ENCODE peak calls at places on chromosomes 12 and 14, in nine cellular contexts. G is sigmoid colon, O is ureter, Q is amniotic stem cell, F is EL, E is lung, S is C1 segment of cervical spinal cord, L is fibroblast of mammary gland, X is KBM-7. P is an unnamed sample.

GRCh38 chr12:92029902-92030586 is 115.6 kb downstream of the BTG1 start:
- DNase-seq in G (no peak), O (no peak), Q (no peak), F (no peak), E (no peak), S (no peak), L (no peak), X (no peak), P (no peak)

GRCh38 chr12:67714648-67715047 is 66.1 kb downstream of the DYRK2 start:
- DNase-seq in G (no peak), O (no peak), Q (no peak), F (peak), E (no peak), S (no peak), L (peak), X (no peak), P (no peak)

GRCh38 chr12:4143909-4144308 is 129.7 kb upstream of the CCND2 start:
- DNase-seq in G (no peak), O (no peak), Q (no peak), F (no peak), E (no peak), S (no peak), L (no peak), X (no peak), P (no peak)

GRCh38 chr12:104761091-104761490 is 197.0 kb downstream of the SLC41A2 start:
- DNase-seq in G (no peak), O (no peak), Q (no peak), F (no peak), E (no peak), S (no peak), L (no peak), X (no peak), P (no peak)

GRCh38 chr14:68888025-68888850 is 90.9 kb downstream of the ACTN1 start:
- DNase-seq in G (peak), O (no peak), Q (no peak), F (no peak), E (no peak), S (no peak), L (no peak), X (no peak), P (no peak)

GRCh38 chr12:51318846-51319570 is 5.0 kb downstream of the BIN2 start:
- DNase-seq in G (no peak), O (no peak), Q (no peak), F (no peak), E (peak), S (no peak), L (no peak), X (peak), P (no peak)

GRCh38 chr14:20327005-20327869 is 5.8 kb downstream of the CCNB1IP1 start:
- DNase-seq in G (no peak), O (no peak), Q (peak), F (peak), E (no peak), S (no peak), L (peak), X (peak), P (no peak)

GRCh38 chr12:104909761-104910160 is 48.3 kb downstream of the SLC41A2 start:
- DNase-seq in G (no peak), O (no peak), Q (no peak), F (no peak), E (no peak), S (no peak), L (peak), X (no peak), P (no peak)

GRCh38 chr14:99077844-99078236 is 194.2 kb downstream of the BCL11B start:
- DNase-seq in G (no peak), O (no peak), Q (no peak), F (no peak), E (no peak), S (no peak), L (no peak), X (no peak), P (no peak)

GRCh38 chr14:100902295-100902694 is 1.2 kb downstream of the RTL1 start:
- DNase-seq in G (peak), O (no peak), Q (no peak), F (no peak), E (peak), S (no peak), L (no peak), X (peak), P (no peak)

GRCh38 chr12:11729008-11729407 is 79.5 kb downstream of the ETV6 start:
- DNase-seq in G (no peak), O (peak), Q (no peak), F (no peak), E (no peak), S (no peak), L (no peak), X (no peak), P (no peak)

GRCh38 chr12:64459388-64460024 is 7.6 kb downstream of the TBK1 start:
- DNase-seq in G (no peak), O (no peak), Q (no peak), F (no peak), E (no peak), S (no peak), L (peak), X (no peak), P (no peak)

GRCh38 chr14:48027115-48027514 is 351.7 kb upstream of the MDGA2 start:
- DNase-seq in G (no peak), O (no peak), Q (no peak), F (no peak), E (no peak), S (no peak), L (no peak), X (no peak), P (no peak)

GRCh38 chr12:100185361-100185894 is 15.2 kb upstream of the ACTR6 start:
- DNase-seq in G (no peak), O (no peak), Q (no peak), F (no peak), E (no peak), S (peak), L (no peak), X (no peak), P (no peak)

GRCh38 chr14:88895116-88895515 is 70.7 kb downstream of the TTC8 start:
- DNase-seq in G (no peak), O (peak), Q (no peak), F (peak), E (no peak), S (no peak), L (peak), X (no peak), P (peak)

GRCh38 chr14:69937367-69937777 is 58.2 kb downstream of the SMOC1 start:
- DNase-seq in G (no peak), O (no peak), Q (no peak), F (no peak), E (no peak), S (no peak), L (no peak), X (no peak), P (no peak)

GRCh38 chr12:13198921-13199320 is 2.4 kb downstream of the EMP1 start:
- DNase-seq in G (no peak), O (no peak), Q (no peak), F (peak), E (no peak), S (no peak), L (peak), X (no peak), P (no peak)

GRCh38 chr12:120012067-120012621 is 23.1 kb downstream of the BICDL1 start:
- DNase-seq in G (no peak), O (no peak), Q (no peak), F (peak), E (no peak), S (no peak), L (peak), X (peak), P (no peak)

GRCh38 chr12:83818888-83819287 is 1093.7 kb downstream of the SLC6A15 start:
- DNase-seq in G (peak), O (no peak), Q (no peak), F (peak), E (no peak), S (no peak), L (peak), X (no peak), P (peak)

GRCh38 chr12:109762071-109762672 is 48.5 kb downstream of the FAM222A start:
- DNase-seq in G (peak), O (no peak), Q (no peak), F (no peak), E (no peak), S (no peak), L (no peak), X (no peak), P (no peak)

GRCh38 chr12:99752740-99753139 is 105.2 kb downstream of the GARIN6 start:
- DNase-seq in G (no peak), O (no peak), Q (no peak), F (peak), E (no peak), S (no peak), L (no peak), X (no peak), P (no peak)

GRCh38 chr14:61562321-61563161 is 132.8 kb upstream of the HIF1A start:
- DNase-seq in G (no peak), O (no peak), Q (peak), F (peak), E (no peak), S (peak), L (peak), X (no peak), P (peak)

GRCh38 chr12:93229494-93230310 is 148.0 kb upstream of the NUDT4 start:
- DNase-seq in G (no peak), O (no peak), Q (peak), F (peak), E (no peak), S (no peak), L (peak), X (no peak), P (peak)

GRCh38 chr12:92509156-92509758 is 193.5 kb upstream of the PLEKHG7 start:
- DNase-seq in G (no peak), O (no peak), Q (no peak), F (no peak), E (no peak), S (no peak), L (peak), X (no peak), P (no peak)

GRCh38 chr12:119500209-119500608 is 93.4 kb upstream of the TMEM233 start:
- DNase-seq in G (no peak), O (no peak), Q (no peak), F (no peak), E (no peak), S (no peak), L (no peak), X (no peak), P (no peak)

GRCh38 chr12:115341442-115341841 is 657.5 kb upstream of the TBX3 start:
- DNase-seq in G (peak), O (peak), Q (peak), F (peak), E (peak), S (peak), L (peak), X (no peak), P (peak)

GRCh38 chr14:72615511-72616121 is 278.3 kb downstream of the DPF3 start:
- DNase-seq in G (no peak), O (no peak), Q (peak), F (peak), E (no peak), S (no peak), L (peak), X (no peak), P (no peak)

GRCh38 chr12:5200276-5201087 is 156.8 kb downstream of the KCNA5 start:
- DNase-seq in G (no peak), O (peak), Q (no peak), F (peak), E (no peak), S (no peak), L (peak), X (peak), P (no peak)

GRCh38 chr12:16300222-16300621 is 22.7 kb upstream of the SLC15A5 start:
- DNase-seq in G (no peak), O (no peak), Q (no peak), F (peak), E (no peak), S (no peak), L (peak), X (no peak), P (no peak)